ENCODE peak calls at places on chromosomes 6 and 20, in ten cellular contexts. One of them, this sample, is unnamed.

GRCh38 chr20:25058051-25058796 is at the start of gene ACSS1:
- DNase-seq in IMR-90: peak
- DNase-seq in CD8-positive, alpha-beta T cell: peak
- DNase-seq in HCT116: no peak
- DNase-seq in neuronal stem cell: no peak
- DNase-seq in lower lobe of right lung: peak
- DNase-seq in fibroblast of lung: peak
- DNase-seq in H1: no peak
- DNase-seq in ovary: peak
- DNase-seq in tibial artery: peak
- DNase-seq in this sample: peak

GRCh38 chr6:82144007-82144851 is 103.3 kb downstream of the IBTK start:
- DNase-seq in lower lobe of right lung: no peak
- DNase-seq in IMR-90: peak
- DNase-seq in HCT116: peak
- DNase-seq in CD8-positive, alpha-beta T cell: no peak
- DNase-seq in fibroblast of lung: peak
- DNase-seq in H1: no peak
- DNase-seq in tibial artery: peak
- DNase-seq in neuronal stem cell: no peak
- DNase-seq in ovary: no peak
- DNase-seq in this sample: no peak

GRCh38 chr20:42274977-42275376 is 656.8 kb upstream of the CHD6 start:
- DNase-seq in tibial artery: no peak
- DNase-seq in IMR-90: no peak
- DNase-seq in H1: no peak
- DNase-seq in ovary: no peak
- DNase-seq in lower lobe of right lung: no peak
- DNase-seq in neuronal stem cell: no peak
- DNase-seq in CD8-positive, alpha-beta T cell: no peak
- DNase-seq in HCT116: no peak
- DNase-seq in fibroblast of lung: no peak
- DNase-seq in this sample: no peak

GRCh38 chr20:3276400-3277015 is 37.5 kb upstream of the SLC4A11 start:
- DNase-seq in CD8-positive, alpha-beta T cell: no peak
- DNase-seq in fibroblast of lung: peak
- DNase-seq in neuronal stem cell: peak
- DNase-seq in IMR-90: peak
- DNase-seq in lower lobe of right lung: no peak
- DNase-seq in HCT116: peak
- DNase-seq in tibial artery: no peak
- DNase-seq in ovary: no peak
- DNase-seq in H1: no peak
- DNase-seq in this sample: no peak

GRCh38 chr6:153411249-153411648 is 280.2 kb upstream of the RGS17 start:
- DNase-seq in tibial artery: no peak
- DNase-seq in IMR-90: no peak
- DNase-seq in H1: no peak
- DNase-seq in CD8-positive, alpha-beta T cell: no peak
- DNase-seq in HCT116: no peak
- DNase-seq in fibroblast of lung: no peak
- DNase-seq in neuronal stem cell: no peak
- DNase-seq in ovary: no peak
- DNase-seq in lower lobe of right lung: no peak
- DNase-seq in this sample: no peak

GRCh38 chr6:151765444-151765886 is 42.0 kb upstream of the ESR1 start:
- DNase-seq in HCT116: peak
- DNase-seq in IMR-90: peak
- DNase-seq in ovary: no peak
- DNase-seq in neuronal stem cell: peak
- DNase-seq in lower lobe of right lung: no peak
- DNase-seq in fibroblast of lung: peak
- DNase-seq in CD8-positive, alpha-beta T cell: no peak
- DNase-seq in H1: no peak
- DNase-seq in tibial artery: peak
- DNase-seq in this sample: peak

GRCh38 chr20:24698706-24699206 is 229.3 kb downstream of the SYNDIG1 start:
- DNase-seq in tibial artery: no peak
- DNase-seq in H1: no peak
- DNase-seq in ovary: no peak
- DNase-seq in neuronal stem cell: no peak
- DNase-seq in IMR-90: no peak
- DNase-seq in lower lobe of right lung: no peak
- DNase-seq in CD8-positive, alpha-beta T cell: no peak
- DNase-seq in fibroblast of lung: no peak
- DNase-seq in HCT116: no peak
- DNase-seq in this sample: no peak

GRCh38 chr6:39465539-39465938 is 143.0 kb upstream of the KCNK16 start:
- DNase-seq in neuronal stem cell: no peak
- DNase-seq in fibroblast of lung: no peak
- DNase-seq in H1: no peak
- DNase-seq in tibial artery: no peak
- DNase-seq in CD8-positive, alpha-beta T cell: no peak
- DNase-seq in ovary: no peak
- DNase-seq in HCT116: no peak
- DNase-seq in lower lobe of right lung: no peak
- DNase-seq in IMR-90: no peak
- DNase-seq in this sample: no peak

GRCh38 chr6:43838276-43839036 is 68.4 kb downstream of the VEGFA start:
- DNase-seq in H1: no peak
- DNase-seq in tibial artery: peak
- DNase-seq in IMR-90: peak
- DNase-seq in ovary: no peak
- DNase-seq in CD8-positive, alpha-beta T cell: no peak
- DNase-seq in HCT116: peak
- DNase-seq in neuronal stem cell: no peak
- DNase-seq in lower lobe of right lung: peak
- DNase-seq in fibroblast of lung: peak
- DNase-seq in this sample: no peak

GRCh38 chr6:106733386-106733785 is 104.0 kb downstream of the QRSL1 start:
- DNase-seq in lower lobe of right lung: no peak
- DNase-seq in fibroblast of lung: no peak
- DNase-seq in HCT116: no peak
- DNase-seq in neuronal stem cell: no peak
- DNase-seq in CD8-positive, alpha-beta T cell: no peak
- DNase-seq in ovary: no peak
- DNase-seq in H1: no peak
- DNase-seq in tibial artery: no peak
- DNase-seq in IMR-90: no peak
- DNase-seq in this sample: no peak

DNA sequence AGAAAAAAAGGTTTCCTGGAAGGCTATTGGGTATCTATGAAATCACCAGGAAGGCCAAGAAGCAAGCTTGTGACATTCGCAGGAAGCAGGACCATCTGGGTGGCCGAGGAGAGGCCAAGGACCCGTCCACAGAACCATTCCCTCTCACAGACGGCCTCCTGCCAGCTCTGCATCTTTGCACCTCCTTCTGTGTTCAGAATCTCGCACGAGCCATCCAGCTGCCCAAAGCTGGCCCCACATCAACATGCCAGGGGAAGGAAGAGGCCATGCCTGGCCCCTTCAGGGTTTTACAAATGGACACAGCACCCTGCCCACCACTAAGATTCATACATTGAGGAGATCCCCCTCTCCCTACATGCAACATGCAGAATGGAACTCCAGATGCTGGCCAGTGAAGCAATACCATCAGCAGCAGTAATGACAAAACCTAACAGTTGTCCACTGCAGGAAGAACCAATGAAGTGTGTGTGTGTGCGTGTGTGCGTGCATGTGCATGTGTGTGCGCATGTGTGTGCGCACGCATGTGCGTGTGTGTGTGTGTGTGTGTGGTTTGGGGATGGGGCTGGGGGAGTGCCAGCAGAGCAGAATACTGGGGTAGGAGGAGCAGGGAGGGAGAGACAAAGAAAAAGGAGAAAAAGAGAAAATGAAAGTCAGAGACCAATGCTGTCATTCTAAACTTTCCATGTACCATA is 184.2 kb upstream of the FOXQ1 start:
- DNase-seq in lower lobe of right lung: no peak
- DNase-seq in neuronal stem cell: no peak
- DNase-seq in IMR-90: no peak
- DNase-seq in tibial artery: no peak
- DNase-seq in fibroblast of lung: no peak
- DNase-seq in HCT116: no peak
- DNase-seq in H1: no peak
- DNase-seq in CD8-positive, alpha-beta T cell: no peak
- DNase-seq in ovary: no peak
- DNase-seq in this sample: no peak
- H3K4me3 ChIP-seq in lower lobe of right lung: no peak
- H3K4me3 ChIP-seq in neuronal stem cell: no peak
- H3K4me3 ChIP-seq in IMR-90: no peak
- H3K4me3 ChIP-seq in tibial artery: no peak
- H3K4me3 ChIP-seq in fibroblast of lung: no peak
- H3K4me3 ChIP-seq in HCT116: no peak
- H3K4me3 ChIP-seq in H1: no peak
- H3K4me3 ChIP-seq in CD8-positive, alpha-beta T cell: no peak
- H3K4me3 ChIP-seq in ovary: no peak
- H3K4me3 ChIP-seq in this sample: no peak

GRCh38 chr6:45540375-45540920 is 162.7 kb upstream of the SUPT3H start:
- DNase-seq in HCT116: no peak
- DNase-seq in fibroblast of lung: no peak
- DNase-seq in CD8-positive, alpha-beta T cell: no peak
- DNase-seq in ovary: no peak
- DNase-seq in tibial artery: no peak
- DNase-seq in H1: no peak
- DNase-seq in lower lobe of right lung: no peak
- DNase-seq in neuronal stem cell: no peak
- DNase-seq in IMR-90: no peak
- DNase-seq in this sample: no peak

GRCh38 chr6:45541934-45542333 is 164.2 kb upstream of the SUPT3H start:
- DNase-seq in HCT116: no peak
- DNase-seq in IMR-90: no peak
- DNase-seq in ovary: no peak
- DNase-seq in H1: no peak
- DNase-seq in fibroblast of lung: no peak
- DNase-seq in tibial artery: no peak
- DNase-seq in lower lobe of right lung: no peak
- DNase-seq in CD8-positive, alpha-beta T cell: no peak
- DNase-seq in neuronal stem cell: no peak
- DNase-seq in this sample: no peak

GRCh38 chr6:45538636-45539035 is 160.9 kb upstream of the SUPT3H start:
- DNase-seq in fibroblast of lung: no peak
- DNase-seq in CD8-positive, alpha-beta T cell: no peak
- DNase-seq in lower lobe of right lung: no peak
- DNase-seq in HCT116: no peak
- DNase-seq in neuronal stem cell: no peak
- DNase-seq in H1: no peak
- DNase-seq in ovary: no peak
- DNase-seq in tibial artery: peak
- DNase-seq in IMR-90: no peak
- DNase-seq in this sample: no peak

GRCh38 chr6:45537539-45537938 is 159.8 kb upstream of the SUPT3H start:
- DNase-seq in HCT116: no peak
- DNase-seq in ovary: no peak
- DNase-seq in CD8-positive, alpha-beta T cell: no peak
- DNase-seq in tibial artery: no peak
- DNase-seq in fibroblast of lung: no peak
- DNase-seq in IMR-90: no peak
- DNase-seq in neuronal stem cell: no peak
- DNase-seq in lower lobe of right lung: no peak
- DNase-seq in H1: no peak
- DNase-seq in this sample: no peak

DNA sequence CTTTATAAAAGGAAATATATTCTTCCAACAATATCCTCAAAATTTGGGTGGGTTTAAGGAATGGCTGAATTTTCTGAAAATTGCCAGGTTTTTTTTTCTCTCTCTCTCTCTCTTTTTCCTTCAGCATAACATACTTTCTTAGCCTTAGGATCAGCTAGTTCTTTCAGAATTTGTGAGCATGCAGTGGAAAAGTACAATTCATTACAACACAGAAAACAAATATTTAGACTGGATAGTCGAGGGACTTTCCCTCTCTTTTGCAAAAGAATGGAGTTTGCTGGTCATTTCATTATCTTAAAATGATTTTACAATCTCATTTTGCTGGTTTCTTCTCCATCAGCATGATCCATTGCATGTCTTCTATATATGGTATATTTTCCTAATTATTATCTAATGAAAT is 161.4 kb upstream of the SUPT3H start:
- DNase-seq in HCT116: no peak
- DNase-seq in IMR-90: no peak
- DNase-seq in ovary: no peak
- DNase-seq in fibroblast of lung: no peak
- DNase-seq in CD8-positive, alpha-beta T cell: no peak
- DNase-seq in neuronal stem cell: no peak
- DNase-seq in H1: no peak
- DNase-seq in lower lobe of right lung: no peak
- DNase-seq in tibial artery: no peak
- DNase-seq in this sample: no peak
- H3K27ac ChIP-seq in HCT116: no peak
- H3K27ac ChIP-seq in IMR-90: no peak
- H3K27ac ChIP-seq in ovary: no peak
- H3K27ac ChIP-seq in fibroblast of lung: no peak
- H3K27ac ChIP-seq in CD8-positive, alpha-beta T cell: no peak
- H3K27ac ChIP-seq in neuronal stem cell: no peak
- H3K27ac ChIP-seq in H1: no peak
- H3K27ac ChIP-seq in lower lobe of right lung: no peak
- H3K27ac ChIP-seq in tibial artery: no peak
- H3K27ac ChIP-seq in this sample: no peak

DNA sequence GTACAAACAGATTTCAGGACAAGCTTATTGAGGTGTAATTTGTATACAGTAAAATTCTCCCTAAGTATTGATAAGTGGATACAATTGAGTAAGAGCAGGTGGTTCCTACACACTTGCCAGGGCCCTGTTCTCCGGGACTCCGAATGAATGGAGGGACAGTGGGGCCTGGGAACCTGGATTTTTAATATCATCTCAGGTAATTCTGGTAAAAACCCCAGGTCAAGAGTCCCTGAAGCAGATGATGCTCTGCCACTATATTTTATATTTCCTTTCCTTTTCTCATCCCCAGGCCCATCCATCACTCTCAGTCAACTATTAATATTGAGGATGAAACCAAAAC is 104.9 kb downstream of the FYN start:
- DNase-seq in neuronal stem cell: no peak
- DNase-seq in HCT116: no peak
- DNase-seq in CD8-positive, alpha-beta T cell: no peak
- DNase-seq in H1: no peak
- DNase-seq in tibial artery: no peak
- DNase-seq in IMR-90: no peak
- DNase-seq in ovary: no peak
- DNase-seq in lower lobe of right lung: no peak
- DNase-seq in fibroblast of lung: no peak
- DNase-seq in this sample: no peak
- H3K4me3 ChIP-seq in neuronal stem cell: no peak
- H3K4me3 ChIP-seq in HCT116: no peak
- H3K4me3 ChIP-seq in CD8-positive, alpha-beta T cell: no peak
- H3K4me3 ChIP-seq in H1: no peak
- H3K4me3 ChIP-seq in tibial artery: no peak
- H3K4me3 ChIP-seq in IMR-90: no peak
- H3K4me3 ChIP-seq in ovary: no peak
- H3K4me3 ChIP-seq in lower lobe of right lung: no peak
- H3K4me3 ChIP-seq in fibroblast of lung: no peak
- H3K4me3 ChIP-seq in this sample: no peak

DNA sequence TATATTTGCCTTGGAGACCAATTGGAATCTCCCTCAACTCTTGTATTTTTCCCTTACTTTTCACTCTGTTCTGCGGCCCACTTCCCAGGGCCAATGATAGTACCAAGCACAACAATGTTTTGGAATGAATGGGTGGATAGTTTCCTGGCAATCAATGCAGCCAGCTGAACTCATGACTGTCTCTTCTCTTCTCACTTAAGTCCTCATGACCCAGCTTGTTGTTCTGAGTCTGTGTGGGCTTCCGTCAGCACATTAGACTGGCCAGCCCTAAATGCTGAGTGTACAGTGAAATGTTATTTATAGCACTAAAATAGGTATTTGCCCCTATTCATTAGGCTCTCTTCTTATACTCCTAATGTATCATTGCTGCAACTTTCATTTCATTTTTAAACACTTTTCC is 5.6 kb upstream of the MBOAT1 start:
- DNase-seq in fibroblast of lung: no peak
- DNase-seq in H1: no peak
- DNase-seq in CD8-positive, alpha-beta T cell: no peak
- DNase-seq in HCT116: no peak
- DNase-seq in tibial artery: peak
- DNase-seq in neuronal stem cell: no peak
- DNase-seq in IMR-90: no peak
- DNase-seq in lower lobe of right lung: no peak
- DNase-seq in ovary: no peak
- DNase-seq in this sample: no peak
- H3K27ac ChIP-seq in fibroblast of lung: no peak
- H3K27ac ChIP-seq in H1: no peak
- H3K27ac ChIP-seq in CD8-positive, alpha-beta T cell: no peak
- H3K27ac ChIP-seq in HCT116: no peak
- H3K27ac ChIP-seq in tibial artery: no peak
- H3K27ac ChIP-seq in neuronal stem cell: no peak
- H3K27ac ChIP-seq in IMR-90: no peak
- H3K27ac ChIP-seq in lower lobe of right lung: no peak
- H3K27ac ChIP-seq in ovary: no peak
- H3K27ac ChIP-seq in this sample: no peak